ENCODE peak calls at places on chromosomes 5 and 9, in seven cellular contexts. One of them, this sample, is unnamed.

GRCh38 chr9:33950371-33950770 is 98.3 kb downstream of the UBAP2 start:
- DNase-seq in GM23338: no peak
- DNase-seq in breast epithelium: no peak
- DNase-seq in coronary artery: no peak
- DNase-seq in heart right ventricle: no peak
- DNase-seq in kidney: no peak
- DNase-seq in A549: no peak
- DNase-seq in this sample: no peak

GRCh38 chr5:176578391-176578808 is 29.3 kb downstream of the CDHR2 start:
- DNase-seq in breast epithelium: peak
- DNase-seq in coronary artery: no peak
- DNase-seq in kidney: no peak
- DNase-seq in heart right ventricle: no peak
- DNase-seq in A549: peak
- DNase-seq in GM23338: peak
- DNase-seq in this sample: no peak

GRCh38 chr9:123000371-123001068 is 32.9 kb upstream of the GPR21 start:
- DNase-seq in A549: no peak
- DNase-seq in kidney: no peak
- DNase-seq in GM23338: no peak
- DNase-seq in coronary artery: no peak
- DNase-seq in heart right ventricle: no peak
- DNase-seq in breast epithelium: no peak
- DNase-seq in this sample: no peak

GRCh38 chr9:124884376-124884775 is 22.4 kb downstream of the ARPC5L start:
- DNase-seq in heart right ventricle: no peak
- DNase-seq in A549: no peak
- DNase-seq in kidney: no peak
- DNase-seq in coronary artery: no peak
- DNase-seq in breast epithelium: no peak
- DNase-seq in GM23338: no peak
- DNase-seq in this sample: no peak

GRCh38 chr9:14051459-14051858 is 262.5 kb downstream of the NFIB start:
- DNase-seq in kidney: no peak
- DNase-seq in coronary artery: no peak
- DNase-seq in GM23338: no peak
- DNase-seq in A549: no peak
- DNase-seq in breast epithelium: no peak
- DNase-seq in heart right ventricle: no peak
- DNase-seq in this sample: no peak

GRCh38 chr9:136460772-136461325 is 21.2 kb upstream of the INPP5E start:
- DNase-seq in GM23338: no peak
- DNase-seq in coronary artery: no peak
- DNase-seq in breast epithelium: no peak
- DNase-seq in kidney: peak
- DNase-seq in heart right ventricle: no peak
- DNase-seq in A549: no peak
- DNase-seq in this sample: no peak

GRCh38 chr5:43041669-43042175 is 1.6 kb upstream of the ANXA2R start:
- DNase-seq in A549: no peak
- DNase-seq in GM23338: peak
- DNase-seq in heart right ventricle: peak
- DNase-seq in breast epithelium: no peak
- DNase-seq in coronary artery: no peak
- DNase-seq in kidney: no peak
- DNase-seq in this sample: peak

GRCh38 chr5:123512631-123513461 is 869 bp downstream of the CSNK1G3 start:
- DNase-seq in heart right ventricle: peak
- DNase-seq in kidney: peak
- DNase-seq in GM23338: peak
- DNase-seq in A549: peak
- DNase-seq in coronary artery: peak
- DNase-seq in breast epithelium: no peak
- DNase-seq in this sample: peak

GRCh38 chr5:82413302-82414042 is 135.3 kb upstream of the RPS23 start:
- DNase-seq in breast epithelium: no peak
- DNase-seq in GM23338: no peak
- DNase-seq in coronary artery: no peak
- DNase-seq in A549: no peak
- DNase-seq in heart right ventricle: no peak
- DNase-seq in kidney: no peak
- DNase-seq in this sample: no peak

GRCh38 chr5:50657044-50657443 is 9.4 kb upstream of the PARP8 start:
- DNase-seq in kidney: no peak
- DNase-seq in GM23338: no peak
- DNase-seq in heart right ventricle: no peak
- DNase-seq in A549: no peak
- DNase-seq in coronary artery: no peak
- DNase-seq in breast epithelium: no peak
- DNase-seq in this sample: no peak

GRCh38 chr5:50655067-50655809 is 11.2 kb upstream of the PARP8 start:
- DNase-seq in heart right ventricle: no peak
- DNase-seq in coronary artery: no peak
- DNase-seq in kidney: no peak
- DNase-seq in GM23338: no peak
- DNase-seq in A549: no peak
- DNase-seq in breast epithelium: no peak
- DNase-seq in this sample: no peak

GRCh38 chr5:50658243-50658642 is 8.2 kb upstream of the PARP8 start:
- DNase-seq in heart right ventricle: no peak
- DNase-seq in breast epithelium: no peak
- DNase-seq in A549: no peak
- DNase-seq in kidney: no peak
- DNase-seq in GM23338: no peak
- DNase-seq in coronary artery: no peak
- DNase-seq in this sample: no peak

GRCh38 chr5:50655810-50656205 is 10.6 kb upstream of the PARP8 start:
- DNase-seq in kidney: no peak
- DNase-seq in A549: no peak
- DNase-seq in GM23338: no peak
- DNase-seq in heart right ventricle: no peak
- DNase-seq in breast epithelium: no peak
- DNase-seq in coronary artery: no peak
- DNase-seq in this sample: no peak

DNA sequence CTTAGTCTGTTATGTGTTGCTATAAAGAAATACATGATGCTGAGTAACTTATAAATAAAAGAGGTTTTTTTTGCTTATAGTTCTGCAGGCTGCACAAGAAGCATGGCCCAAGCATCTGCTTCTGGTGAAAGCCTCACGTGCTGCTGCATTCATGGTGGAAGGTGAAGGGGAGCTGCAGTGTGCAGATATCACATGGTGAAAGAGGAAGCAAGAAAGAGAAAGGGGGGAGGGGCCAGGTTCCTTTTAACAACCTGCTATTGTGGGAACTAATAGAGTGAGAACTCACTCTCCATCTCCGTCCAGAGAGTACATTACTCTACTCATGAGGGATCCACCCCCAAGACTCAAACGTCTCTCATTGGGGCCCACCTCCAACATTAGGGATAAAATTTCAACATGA is 12.5 kb upstream of the PARP8 start:
- DNase-seq in GM23338: no peak
- DNase-seq in kidney: no peak
- DNase-seq in breast epithelium: no peak
- DNase-seq in A549: no peak
- DNase-seq in heart right ventricle: no peak
- DNase-seq in coronary artery: no peak
- DNase-seq in this sample: no peak
- H3K4me3 ChIP-seq in GM23338: no peak
- H3K4me3 ChIP-seq in kidney: no peak
- H3K4me3 ChIP-seq in breast epithelium: no peak
- H3K4me3 ChIP-seq in A549: no peak
- H3K4me3 ChIP-seq in heart right ventricle: no peak
- H3K4me3 ChIP-seq in coronary artery: no peak
- H3K4me3 ChIP-seq in this sample: no peak

GRCh38 chr9:134618163-134618822 is 23.3 kb upstream of the COL5A1 start:
- DNase-seq in heart right ventricle: no peak
- DNase-seq in GM23338: no peak
- DNase-seq in kidney: peak
- DNase-seq in breast epithelium: peak
- DNase-seq in coronary artery: peak
- DNase-seq in A549: no peak
- DNase-seq in this sample: peak

GRCh38 chr9:134619983-134620612 is 21.5 kb upstream of the COL5A1 start:
- DNase-seq in A549: no peak
- DNase-seq in breast epithelium: peak
- DNase-seq in kidney: peak
- DNase-seq in heart right ventricle: no peak
- DNase-seq in GM23338: no peak
- DNase-seq in coronary artery: peak
- DNase-seq in this sample: peak

GRCh38 chr9:134619456-134619982 is 22.1 kb upstream of the COL5A1 start:
- DNase-seq in kidney: peak
- DNase-seq in coronary artery: peak
- DNase-seq in A549: no peak
- DNase-seq in GM23338: no peak
- DNase-seq in heart right ventricle: no peak
- DNase-seq in breast epithelium: no peak
- DNase-seq in this sample: peak

GRCh38 chr9:134617836-134618162 is 23.8 kb upstream of the COL5A1 start:
- DNase-seq in breast epithelium: no peak
- DNase-seq in kidney: no peak
- DNase-seq in GM23338: no peak
- DNase-seq in coronary artery: peak
- DNase-seq in heart right ventricle: no peak
- DNase-seq in A549: no peak
- DNase-seq in this sample: peak

DNA sequence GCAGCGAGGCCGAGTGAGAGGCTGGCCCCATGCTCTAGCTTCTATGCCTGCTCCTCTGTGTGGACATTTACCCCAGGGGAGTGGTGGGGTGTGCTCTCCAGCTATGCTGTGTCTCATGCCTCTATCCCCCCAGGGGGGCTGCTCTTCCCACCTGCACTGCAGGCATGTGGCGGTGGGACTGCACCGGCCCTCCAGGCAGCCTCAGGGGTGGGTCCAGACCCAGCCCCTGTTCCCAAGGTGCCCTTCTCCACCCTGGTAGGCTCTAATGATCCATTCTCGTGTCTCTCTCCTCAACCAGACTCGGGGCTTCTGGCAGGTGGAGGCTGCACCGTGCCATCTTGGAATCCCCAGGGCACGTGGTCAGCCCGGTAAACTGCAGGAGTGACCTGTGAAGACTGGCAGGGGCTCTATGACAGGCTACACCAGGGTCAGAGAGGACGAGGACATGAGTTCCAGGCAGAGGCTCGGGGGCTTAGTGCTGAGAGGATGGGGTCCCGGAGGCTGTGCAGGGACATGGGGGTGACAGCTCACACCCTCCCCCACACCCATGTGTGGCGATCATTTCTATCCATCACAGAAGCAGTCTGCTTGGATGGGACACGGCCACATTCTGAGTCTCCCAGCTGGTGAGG is 22.7 kb upstream of the COL5A1 start:
- DNase-seq in heart right ventricle: no peak
- DNase-seq in GM23338: no peak
- DNase-seq in A549: no peak
- DNase-seq in breast epithelium: peak
- DNase-seq in kidney: no peak
- DNase-seq in coronary artery: peak
- DNase-seq in this sample: peak
- H3K27ac ChIP-seq in heart right ventricle: no peak
- H3K27ac ChIP-seq in GM23338: no peak
- H3K27ac ChIP-seq in A549: no peak
- H3K27ac ChIP-seq in breast epithelium: no peak
- H3K27ac ChIP-seq in kidney: no peak
- H3K27ac ChIP-seq in coronary artery: no peak
- H3K27ac ChIP-seq in this sample: no peak

GRCh38 chr5:179344301-179345178 is 721 bp downstream of the ADAMTS2 start:
- DNase-seq in kidney: peak
- DNase-seq in GM23338: peak
- DNase-seq in A549: no peak
- DNase-seq in breast epithelium: no peak
- DNase-seq in heart right ventricle: no peak
- DNase-seq in coronary artery: no peak
- DNase-seq in this sample: peak

GRCh38 chr5:179345179-179345428 is 157 bp downstream of the ADAMTS2 start:
- DNase-seq in breast epithelium: no peak
- DNase-seq in A549: no peak
- DNase-seq in coronary artery: no peak
- DNase-seq in GM23338: no peak
- DNase-seq in kidney: no peak
- DNase-seq in heart right ventricle: no peak
- DNase-seq in this sample: no peak

GRCh38 chr5:179342577-179342976 is 2.7 kb downstream of the ADAMTS2 start:
- DNase-seq in kidney: peak
- DNase-seq in GM23338: peak
- DNase-seq in heart right ventricle: no peak
- DNase-seq in coronary artery: no peak
- DNase-seq in breast epithelium: no peak
- DNase-seq in A549: no peak
- DNase-seq in this sample: peak

GRCh38 chr5:179343021-179343781 is 2.1 kb downstream of the ADAMTS2 start:
- DNase-seq in A549: no peak
- DNase-seq in breast epithelium: no peak
- DNase-seq in heart right ventricle: no peak
- DNase-seq in GM23338: peak
- DNase-seq in coronary artery: no peak
- DNase-seq in kidney: peak
- DNase-seq in this sample: peak

GRCh38 chr5:179343902-179344300 is 1.4 kb downstream of the ADAMTS2 start:
- DNase-seq in A549: peak
- DNase-seq in kidney: peak
- DNase-seq in heart right ventricle: no peak
- DNase-seq in coronary artery: no peak
- DNase-seq in breast epithelium: no peak
- DNase-seq in GM23338: peak
- DNase-seq in this sample: no peak
- H3K4me3 ChIP-seq in A549: no peak
- H3K4me3 ChIP-seq in kidney: no peak
- H3K4me3 ChIP-seq in heart right ventricle: peak
- H3K4me3 ChIP-seq in coronary artery: peak
- H3K4me3 ChIP-seq in breast epithelium: peak
- H3K4me3 ChIP-seq in GM23338: peak
- H3K4me3 ChIP-seq in this sample: peak

GRCh38 chr9:127884976-127885490 is 7.6 kb upstream of the AK1 start:
- DNase-seq in breast epithelium: no peak
- DNase-seq in kidney: no peak
- DNase-seq in coronary artery: no peak
- DNase-seq in heart right ventricle: no peak
- DNase-seq in A549: no peak
- DNase-seq in GM23338: no peak
- DNase-seq in this sample: no peak
- H3K27ac ChIP-seq in breast epithelium: peak
- H3K27ac ChIP-seq in kidney: no peak
- H3K27ac ChIP-seq in coronary artery: peak
- H3K27ac ChIP-seq in heart right ventricle: peak
- H3K27ac ChIP-seq in A549: no peak
- H3K27ac ChIP-seq in GM23338: peak
- H3K27ac ChIP-seq in this sample: no peak

DNA sequence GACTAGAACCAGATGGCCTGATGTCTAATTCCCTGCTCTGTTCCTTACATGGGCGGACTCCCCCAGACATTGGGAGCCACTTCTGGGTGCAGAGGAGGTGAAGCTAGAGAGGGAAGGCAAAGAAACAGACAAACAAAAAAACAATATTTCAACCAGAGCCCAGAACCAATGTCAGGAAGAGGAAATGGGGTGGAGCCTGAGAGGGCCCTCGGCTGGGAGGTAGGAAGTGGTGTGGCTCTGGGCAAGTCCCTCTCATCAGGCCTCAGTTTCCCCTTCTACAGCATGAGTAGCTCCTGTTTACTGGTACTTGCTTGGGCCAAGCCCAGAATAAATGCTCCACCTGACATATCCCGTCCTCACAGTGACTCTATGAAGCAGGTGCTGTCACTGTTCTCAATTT is 11.1 kb downstream of the SH2D3C start:
- DNase-seq in coronary artery: no peak
- DNase-seq in A549: no peak
- DNase-seq in GM23338: no peak
- DNase-seq in kidney: no peak
- DNase-seq in heart right ventricle: no peak
- DNase-seq in breast epithelium: no peak
- DNase-seq in this sample: no peak
- H3K4me3 ChIP-seq in coronary artery: peak
- H3K4me3 ChIP-seq in A549: no peak
- H3K4me3 ChIP-seq in GM23338: no peak
- H3K4me3 ChIP-seq in kidney: no peak
- H3K4me3 ChIP-seq in heart right ventricle: no peak
- H3K4me3 ChIP-seq in breast epithelium: peak
- H3K4me3 ChIP-seq in this sample: no peak